ENCODE peak calls at places on chromosome 1, in five cellular contexts. F is cerebellum; K is stimulated activated CD8-positive, alpha-beta memory T cell treated with anti-CD3 and anti-CD28 coated beads, Interleukin-4, amount 100 ng/mL, for 24 hours; Z is H7; D is brain microvascular endothelial cell. V is an unnamed sample.

GRCh38 chr1:225700164-225700740 is 47.3 kb upstream of the ENAH start:
- DNase-seq in F (no peak), K (no peak), Z (no peak), D (peak), V (peak)

GRCh38 chr1:209325492-209325891 is 258.0 kb upstream of the CAMK1G start:
- DNase-seq in F (no peak), K (no peak), Z (no peak), D (no peak), V (no peak)

GRCh38 chr1:84525738-84526137 is 19.4 kb upstream of the GNG5 start:
- DNase-seq in F (no peak), K (no peak), Z (no peak), D (no peak), V (no peak)

GRCh38 chr1:2049517-2050481 is at the start of gene PRKCZ:
- DNase-seq in F (peak), K (peak), Z (peak), D (no peak), V (peak)

GRCh38 chr1:228268891-228269285 is 61.0 kb downstream of the OBSCN start:
- DNase-seq in F (no peak), K (no peak), Z (no peak), D (no peak), V (no peak)

GRCh38 chr1:45753248-45754037 is 3.0 kb upstream of the IPP start:
- DNase-seq in F (no peak), K (no peak), Z (no peak), D (no peak), V (no peak)

GRCh38 chr1:9770276-9770675 is 53.5 kb downstream of the CLSTN1 start:
- DNase-seq in F (no peak), K (no peak), Z (no peak), D (no peak), V (peak)

GRCh38 chr1:147847831-147848230 is 54.8 kb upstream of the GJA8 start:
- DNase-seq in F (no peak), K (no peak), Z (no peak), D (no peak), V (no peak)

GRCh38 chr1:15173863-15174614 is 20.5 kb downstream of the TMEM51 start:
- DNase-seq in F (no peak), K (no peak), Z (no peak), D (no peak), V (no peak)

GRCh38 chr1:186967659-186968394 is 139.1 kb downstream of the PLA2G4A start:
- DNase-seq in F (no peak), K (no peak), Z (no peak), D (no peak), V (no peak)

GRCh38 chr1:43564617-43565348 is 34.1 kb downstream of the PTPRF start:
- DNase-seq in F (peak), K (no peak), Z (no peak), D (no peak), V (no peak)

GRCh38 chr1:220808501-220809186 is 21.9 kb downstream of the MTARC1 start:
- DNase-seq in F (no peak), K (no peak), Z (no peak), D (peak), V (no peak)

GRCh38 chr1:52032124-52032784 is 1.4 kb downstream of the KTI12 start:
- DNase-seq in F (no peak), K (no peak), Z (peak), D (no peak), V (no peak)

GRCh38 chr1:78303620-78304019 is 187.2 kb upstream of the PTGFR start:
- DNase-seq in F (no peak), K (no peak), Z (no peak), D (peak), V (peak)

GRCh38 chr1:218262259-218262658 is 22.8 kb upstream of the RRP15 start:
- DNase-seq in F (no peak), K (no peak), Z (no peak), D (no peak), V (no peak)

GRCh38 chr1:53092659-53093450 is 30.8 kb downstream of the PODN start:
- DNase-seq in F (no peak), K (no peak), Z (peak), D (no peak), V (no peak)

GRCh38 chr1:221845650-221846371 is 103.9 kb upstream of the DUSP10 start:
- DNase-seq in F (no peak), K (no peak), Z (no peak), D (peak), V (peak)

GRCh38 chr1:200179781-200180160 is 152.3 kb downstream of the NR5A2 start:
- DNase-seq in F (no peak), K (no peak), Z (no peak), D (no peak), V (no peak)

GRCh38 chr1:157069596-157069995 is 24.1 kb upstream of the ARHGEF11 start:
- DNase-seq in F (no peak), K (no peak), Z (peak), D (no peak), V (no peak)

V was measured in Calu3.